ENCODE peak calls at places on chromosomes 4 and X, in four cellular contexts. One of them, this sample, is unnamed.

GRCh38 chr4:173990126-173990878 is 293.2 kb downstream of the FBXO8 start:
- DNase-seq in T-cell: no peak
- DNase-seq in activated effector memory CD4-positive, alpha-beta T cell treated with Interleukin-2 at 50 U/mL for 16 hours: no peak
- DNase-seq in NCI-H345: no peak
- DNase-seq in this sample: no peak

GRCh38 chr4:113561758-113562157 is 199.8 kb downstream of the CAMK2D start:
- DNase-seq in activated effector memory CD4-positive, alpha-beta T cell treated with Interleukin-2 at 50 U/mL for 16 hours: no peak
- DNase-seq in T-cell: no peak
- DNase-seq in NCI-H345: no peak
- DNase-seq in this sample: no peak

GRCh38 chr4:140141196-140141845 is 12.7 kb downstream of the MAML3 start:
- DNase-seq in T-cell: no peak
- DNase-seq in activated effector memory CD4-positive, alpha-beta T cell treated with Interleukin-2 at 50 U/mL for 16 hours: no peak
- DNase-seq in NCI-H345: no peak
- DNase-seq in this sample: no peak

GRCh38 chr4:10007436-10007740 is 13.9 kb downstream of the SLC2A9 start:
- DNase-seq in activated effector memory CD4-positive, alpha-beta T cell treated with Interleukin-2 at 50 U/mL for 16 hours: no peak
- DNase-seq in NCI-H345: no peak
- DNase-seq in T-cell: no peak
- DNase-seq in this sample: no peak

GRCh38 chr4:183335369-183335940 is 13.2 kb upstream of the CLDN24 start:
- DNase-seq in activated effector memory CD4-positive, alpha-beta T cell treated with Interleukin-2 at 50 U/mL for 16 hours: no peak
- DNase-seq in NCI-H345: no peak
- DNase-seq in T-cell: no peak
- DNase-seq in this sample: no peak

GRCh38 chrX:119503484-119503861 is 35.2 kb downstream of the SLC25A5 start:
- DNase-seq in NCI-H345: no peak
- DNase-seq in T-cell: no peak
- DNase-seq in activated effector memory CD4-positive, alpha-beta T cell treated with Interleukin-2 at 50 U/mL for 16 hours: no peak
- DNase-seq in this sample: no peak

GRCh38 chr4:145731026-145731425 is 51.1 kb downstream of the C4orf51 start:
- DNase-seq in NCI-H345: peak; percentile 80
- DNase-seq in T-cell: no peak
- DNase-seq in activated effector memory CD4-positive, alpha-beta T cell treated with Interleukin-2 at 50 U/mL for 16 hours: no peak
- DNase-seq in this sample: no peak

GRCh38 chr4:185529413-185529812 is 5.9 kb downstream of the PDLIM3 start:
- DNase-seq in NCI-H345: no peak
- DNase-seq in activated effector memory CD4-positive, alpha-beta T cell treated with Interleukin-2 at 50 U/mL for 16 hours: no peak
- DNase-seq in T-cell: no peak
- DNase-seq in this sample: no peak

GRCh38 chr4:163701915-163702314 is 207.4 kb downstream of the TMA16 start:
- DNase-seq in NCI-H345: no peak
- DNase-seq in T-cell: no peak
- DNase-seq in activated effector memory CD4-positive, alpha-beta T cell treated with Interleukin-2 at 50 U/mL for 16 hours: no peak
- DNase-seq in this sample: no peak

GRCh38 chrX:25206761-25207160 is 191.0 kb upstream of the ARX start:
- DNase-seq in T-cell: no peak
- DNase-seq in NCI-H345: no peak
- DNase-seq in activated effector memory CD4-positive, alpha-beta T cell treated with Interleukin-2 at 50 U/mL for 16 hours: no peak
- DNase-seq in this sample: no peak

GRCh38 chr4:173370130-173370476 is 651 bp upstream of the SAP30 start:
- DNase-seq in NCI-H345: no peak
- DNase-seq in T-cell: no peak
- DNase-seq in activated effector memory CD4-positive, alpha-beta T cell treated with Interleukin-2 at 50 U/mL for 16 hours: no peak
- DNase-seq in this sample: peak; percentile 49

This sample was measured in CD8-positive, alpha-beta T cell.